ENCODE peak calls at places on chromosomes 1 and 21, in four cellular contexts. One of them, this sample, is unnamed.

GRCh38 chr1:154353460-154353904 is 28.2 kb downstream of the ATP8B2 start:
- DNase-seq in HepG2: peak; percentile 65
- DNase-seq in K562: peak; percentile 81
- DNase-seq in A549: no peak
- DNase-seq in this sample: no peak

GRCh38 chr1:117499071-117499470 is 106.8 kb upstream of the TENT5C start:
- DNase-seq in A549: no peak
- DNase-seq in HepG2: no peak
- DNase-seq in K562: no peak
- DNase-seq in this sample: no peak

GRCh38 chr1:58035523-58035922 is 511.0 kb downstream of the OMA1 start:
- DNase-seq in A549: no peak
- DNase-seq in HepG2: peak; percentile 4
- DNase-seq in K562: peak; percentile 2
- DNase-seq in this sample: peak; percentile 30

GRCh38 chr1:113830039-113830438 is 17.8 kb upstream of the RSBN1 start:
- DNase-seq in K562: no peak
- DNase-seq in A549: no peak
- DNase-seq in HepG2: no peak
- DNase-seq in this sample: no peak

GRCh38 chr1:225299624-225300023 is 128.2 kb downstream of the LBR start:
- DNase-seq in K562: no peak
- DNase-seq in HepG2: no peak
- DNase-seq in A549: no peak
- DNase-seq in this sample: no peak

GRCh38 chr1:48943393-48943792 is 166.7 kb upstream of the BEND5 start:
- DNase-seq in A549: no peak
- DNase-seq in K562: no peak
- DNase-seq in HepG2: no peak
- DNase-seq in this sample: no peak

GRCh38 chr1:19123837-19124236 is 86.2 kb downstream of the UBR4 start:
- DNase-seq in A549: no peak
- DNase-seq in HepG2: no peak
- DNase-seq in K562: no peak
- DNase-seq in this sample: no peak

GRCh38 chr1:59072017-59072947 is 224.6 kb upstream of the FGGY start:
- DNase-seq in A549: no peak
- DNase-seq in HepG2: no peak
- DNase-seq in K562: peak; percentile 22
- DNase-seq in this sample: no peak

GRCh38 chr1:163897401-163898169 is 575.8 kb downstream of the NUF2 start:
- DNase-seq in A549: peak; percentile 7
- DNase-seq in HepG2: no peak
- DNase-seq in K562: no peak
- DNase-seq in this sample: no peak

GRCh38 chr1:27049607-27050006 is 37.0 kb upstream of the TENT5B start:
- DNase-seq in K562: peak; percentile 75
- DNase-seq in A549: no peak
- DNase-seq in HepG2: no peak
- DNase-seq in this sample: peak; percentile 68

GRCh38 chr1:222043444-222044292 is 301.8 kb upstream of the DUSP10 start:
- DNase-seq in A549: no peak
- DNase-seq in HepG2: no peak
- DNase-seq in K562: no peak
- DNase-seq in this sample: no peak

GRCh38 chr1:245501635-245502034 is 346.9 kb downstream of the KIF26B start:
- DNase-seq in K562: no peak
- DNase-seq in A549: no peak
- DNase-seq in HepG2: no peak
- DNase-seq in this sample: no peak

GRCh38 chr1:94765958-94766357 is 54.2 kb upstream of the SLC44A3 start:
- DNase-seq in K562: no peak
- DNase-seq in A549: no peak
- DNase-seq in HepG2: no peak
- DNase-seq in this sample: no peak

GRCh38 chr1:58769809-58770345 is 14.0 kb downstream of the JUN start:
- DNase-seq in K562: no peak
- DNase-seq in A549: no peak
- DNase-seq in HepG2: no peak
- DNase-seq in this sample: no peak

GRCh38 chr1:226980565-226981385 is 40.7 kb downstream of the COQ8A start:
- DNase-seq in HepG2: no peak
- DNase-seq in K562: no peak
- DNase-seq in A549: no peak
- DNase-seq in this sample: no peak

GRCh38 chr1:119771016-119771415 is 2.3 kb upstream of the HMGCS2 start:
- DNase-seq in A549: no peak
- DNase-seq in K562: peak; percentile 10
- DNase-seq in HepG2: no peak
- DNase-seq in this sample: peak; percentile 32

GRCh38 chr1:63827411-63828321 is 53.8 kb downstream of the ROR1 start:
- DNase-seq in K562: no peak
- DNase-seq in A549: no peak
- DNase-seq in HepG2: no peak
- DNase-seq in this sample: no peak

GRCh38 chr1:75034376-75034775 is 99.8 kb upstream of the LHX8 start:
- DNase-seq in A549: no peak
- DNase-seq in K562: no peak
- DNase-seq in HepG2: no peak
- DNase-seq in this sample: no peak

GRCh38 chr1:18100493-18101063 is 7.0 kb upstream of the IGSF21 start:
- DNase-seq in A549: peak; percentile 63
- DNase-seq in K562: peak; percentile 71
- DNase-seq in HepG2: peak; percentile 38
- DNase-seq in this sample: peak; percentile 77

GRCh38 chr1:23167353-23168078 is 1.1 kb downstream of the LUZP1 start:
- DNase-seq in HepG2: peak; percentile 50
- DNase-seq in K562: peak; percentile 68
- DNase-seq in A549: no peak
- DNase-seq in this sample: peak; percentile 72

GRCh38 chr1:211650922-211651303 is 24.5 kb downstream of the NEK2 start:
- DNase-seq in A549: no peak
- DNase-seq in HepG2: no peak
- DNase-seq in K562: no peak
- DNase-seq in this sample: no peak

GRCh38 chr1:18581420-18581880 is 49.2 kb upstream of the PAX7 start:
- DNase-seq in A549: peak; percentile 55
- DNase-seq in K562: peak; percentile 66
- DNase-seq in HepG2: no peak
- DNase-seq in this sample: peak; percentile 81

GRCh38 chr1:34870395-34870794 is 10.8 kb upstream of the SMIM12 start:
- DNase-seq in A549: no peak
- DNase-seq in K562: no peak
- DNase-seq in HepG2: no peak
- DNase-seq in this sample: no peak

GRCh38 chr1:201266774-201267173 is 16.5 kb upstream of the PKP1 start:
- DNase-seq in K562: no peak
- DNase-seq in A549: peak; percentile 92
- DNase-seq in HepG2: no peak
- DNase-seq in this sample: no peak

GRCh38 chr1:161952603-161953172 is 71.0 kb downstream of the OLFML2B start:
- DNase-seq in A549: no peak
- DNase-seq in K562: no peak
- DNase-seq in HepG2: no peak
- DNase-seq in this sample: no peak

GRCh38 chr1:156712626-156713025 is 7.2 kb upstream of the CRABP2 start:
- DNase-seq in HepG2: no peak
- DNase-seq in K562: no peak
- DNase-seq in A549: no peak
- DNase-seq in this sample: no peak
- TF ChIP-seq ESRRA in HepG2: no peak
- TF ChIP-seq ESRRA in K562: no peak
- TF ChIP-seq ESRRA in A549: no peak
- TF ChIP-seq ESRRA in this sample: no peak

DNA sequence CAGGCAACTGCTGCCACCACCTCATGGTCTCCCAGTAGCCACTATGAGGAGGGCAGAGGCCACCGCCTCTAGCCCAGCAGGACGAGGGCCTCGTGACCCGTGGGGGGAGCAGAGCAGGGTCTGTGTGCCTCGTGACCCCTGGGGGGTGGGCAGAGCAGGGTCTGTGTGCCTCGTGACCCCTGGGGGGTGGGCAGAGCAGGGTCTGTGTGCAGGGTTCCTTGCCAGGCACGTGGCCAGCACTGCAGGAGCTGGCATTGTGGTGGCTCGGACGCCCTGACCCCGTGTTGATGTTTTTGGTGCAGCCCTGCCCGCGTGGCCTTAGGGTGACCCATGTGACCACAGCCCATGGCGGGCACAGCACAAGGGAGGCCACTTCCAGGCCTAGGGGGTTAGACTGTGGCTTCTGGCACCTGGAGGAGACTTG is 52.8 kb downstream of the SLX9 start:
- DNase-seq in A549: no peak
- DNase-seq in HepG2: no peak
- DNase-seq in K562: no peak
- DNase-seq in this sample: no peak
- TF ChIP-seq USF2 in A549: no peak
- TF ChIP-seq USF2 in HepG2: no peak
- TF ChIP-seq USF2 in K562: no peak
- TF ChIP-seq USF2 in this sample: no peak

GRCh38 chr1:64967381-64967780 is 1.0 kb upstream of the JAK1 start:
- DNase-seq in K562: no peak
- DNase-seq in A549: no peak
- DNase-seq in HepG2: no peak
- DNase-seq in this sample: no peak
- TF ChIP-seq JUN in K562: no peak
- TF ChIP-seq JUN in A549: no peak
- TF ChIP-seq JUN in HepG2: no peak
- TF ChIP-seq JUN in this sample: no peak

DNA sequence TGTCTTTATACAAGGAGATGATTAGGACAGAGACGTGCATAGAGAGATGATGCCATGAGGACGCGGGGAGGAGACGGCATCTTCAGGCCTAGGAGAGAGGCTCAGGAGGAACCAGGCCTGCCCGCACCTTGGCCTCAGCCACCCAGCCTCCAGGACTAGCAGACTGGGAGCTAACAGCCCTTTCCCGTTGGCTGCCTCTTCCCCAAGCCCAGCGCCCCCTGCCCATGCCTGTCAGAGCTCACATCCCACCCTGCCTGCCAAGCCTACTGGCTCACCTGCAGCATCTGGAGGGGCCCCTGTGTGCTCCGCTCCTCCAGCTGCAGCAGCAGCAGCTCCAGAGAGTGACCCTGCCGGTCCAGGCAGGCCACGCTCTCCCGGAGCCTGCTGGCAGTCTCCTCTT is 4.0 kb upstream of the TRIM11 start:
- DNase-seq in K562: no peak
- DNase-seq in A549: no peak
- DNase-seq in HepG2: no peak
- DNase-seq in this sample: no peak
- TF ChIP-seq ESRRA in K562: no peak
- TF ChIP-seq ESRRA in A549: no peak
- TF ChIP-seq ESRRA in HepG2: no peak
- TF ChIP-seq ESRRA in this sample: no peak